ENCODE peak calls at places on chromosomes 12 and 14, in nine cellular contexts. T, L, F, W, N, X, Z, J and H are unnamed samples. For H3K36me3, the result is how much of the 10 kb centered on the place peaks cover.

GRCh38 chr12:91432079-91432478 is 249.5 kb upstream of the DCN start:
- DNase-seq in J (no peak), L (peak), W (no peak), T (no peak), F (no peak), X (no peak), Z (no peak), N (no peak), H (peak)

GRCh38 chr12:65658360-65658759 is 165.9 kb upstream of the HMGA2 start:
- DNase-seq in J (no peak), T (no peak), L (no peak), N (no peak), Z (no peak), X (no peak), W (no peak), F (no peak), H (no peak)

GRCh38 chr14:88516742-88517418 is 37.9 kb downstream of the PTPN21 start:
- DNase-seq in J (peak), N (no peak), W (no peak), Z (no peak), T (no peak), L (no peak), X (no peak), F (no peak), H (no peak)

GRCh38 chr12:55392032-55392795 is 8.1 kb upstream of the OR6C65 start:
- DNase-seq in T (no peak), N (no peak), F (no peak), X (no peak), L (no peak), W (no peak), Z (no peak), J (no peak), H (no peak)

GRCh38 chr12:71460850-71461609 is 21.4 kb downstream of the LGR5 start:
- DNase-seq in T (no peak), X (no peak), W (no peak), L (no peak), F (no peak), Z (no peak), N (no peak), J (no peak), H (no peak)

GRCh38 chr12:58670623-58671022 is 249.7 kb downstream of the LRIG3 start:
- DNase-seq in N (no peak), X (no peak), T (no peak), W (no peak), J (no peak), F (no peak), L (no peak), Z (no peak), H (no peak)

GRCh38 chr14:74846168-74846567 is 29.8 kb downstream of the PROX2 start:
- DNase-seq in J (no peak), F (no peak), Z (no peak), W (no peak), L (peak), T (no peak), X (no peak), N (no peak), H (no peak)

GRCh38 chr14:71113376-71113775 is 206.1 kb downstream of the PCNX1 start:
- DNase-seq in W (no peak), Z (no peak), X (no peak), T (no peak), F (no peak), L (peak), J (no peak), N (no peak), H (no peak)

GRCh38 chr14:35822501-35822900 is 3.6 kb upstream of the BRMS1L start:
- DNase-seq in Z (no peak), F (no peak), L (no peak), N (no peak), T (no peak), W (no peak), J (no peak), X (no peak), H (no peak)

GRCh38 chr12:105506678-105507310 is 176.3 kb downstream of the C12orf75 start:
- DNase-seq in F (no peak), J (no peak), N (no peak), Z (no peak), T (no peak), X (no peak), W (no peak), L (no peak), H (no peak)

GRCh38 chr12:54159140-54159539 is 29.6 kb downstream of the SMUG1 start:
- DNase-seq in T (no peak), F (peak), X (no peak), J (peak), L (no peak), N (no peak), W (no peak), Z (peak), H (peak)

GRCh38 chr14:100677925-100678765 is 48.5 kb upstream of the DLK1 start:
- DNase-seq in L (peak), T (no peak), X (peak), Z (peak), N (no peak), F (no peak), W (peak), J (peak), H (peak)

GRCh38 chr12:124392271-124392990 is 97.5 kb downstream of the RFLNA start:
- DNase-seq in Z (no peak), T (no peak), N (no peak), L (peak), W (no peak), J (peak), X (peak), F (peak), H (no peak)

GRCh38 chr12:93339695-93340094 is 38.0 kb upstream of the NUDT4 start:
- DNase-seq in Z (no peak), X (no peak), N (no peak), L (no peak), W (no peak), F (no peak), J (no peak), T (no peak), H (no peak)

GRCh38 chr14:50635136-50635535 is 33.0 kb downstream of the SAV1 start:
- DNase-seq in Z (no peak), T (no peak), N (no peak), W (no peak), X (no peak), J (no peak), F (no peak), L (peak), H (no peak)

GRCh38 chr14:23555882-23556699 is at the start of gene THTPA:
- DNase-seq in T (peak), F (peak), J (peak), X (peak), N (peak), Z (peak), W (peak), L (peak), H (peak)

GRCh38 chr14:44952391-44953110 is 9.2 kb downstream of the KLHL28 start:
- DNase-seq in X (no peak), N (no peak), Z (no peak), J (no peak), T (no peak), F (no peak), W (no peak), L (no peak), H (no peak)

GRCh38 chr12:110698171-110698902 is 9.4 kb upstream of the HVCN1 start:
- DNase-seq in L (peak), N (peak), X (peak), T (peak), Z (peak), F (peak), W (peak), J (peak), H (peak)

GRCh38 chr12:114916531-114916930 is 232.6 kb upstream of the TBX3 start:
- DNase-seq in F (no peak), L (no peak), N (no peak), T (no peak), J (no peak), W (no peak), Z (no peak), X (no peak), H (no peak)

GRCh38 chr12:89450922-89451321 is 73.7 kb downstream of the GALNT4 start:
- DNase-seq in T (no peak), Z (no peak), N (no peak), X (no peak), J (no peak), F (no peak), L (peak), W (no peak), H (no peak)

GRCh38 chr12:51777973-51778372 is 70.5 kb downstream of the FIGNL2 start:
- DNase-seq in Z (no peak), W (no peak), J (no peak), X (no peak), L (no peak), N (no peak), T (peak), F (no peak), H (no peak)

GRCh38 chr12:27965966-27966365 is 6.6 kb downstream of the PTHLH start:
- DNase-seq in N (no peak), F (no peak), J (no peak), L (peak), X (no peak), Z (no peak), T (no peak), W (no peak), H (no peak)

GRCh38 chr12:24902521-24903304 is 46.2 kb downstream of the BCAT1 start:
- DNase-seq in L (no peak), J (no peak), N (no peak), Z (no peak), X (no peak), T (no peak), W (no peak), F (no peak), H (no peak)

GRCh38 chr14:97584528-97584927 is 787.3 kb downstream of the VRK1 start:
- DNase-seq in J (no peak), X (no peak), F (no peak), Z (no peak), N (no peak), L (no peak), T (no peak), W (no peak), H (peak)
- TF ChIP-seq POLR2A in J (no peak), X (no peak), F (no peak), Z (no peak), N (no peak), L (no peak), T (no peak), W (no peak), H (no peak)

DNA sequence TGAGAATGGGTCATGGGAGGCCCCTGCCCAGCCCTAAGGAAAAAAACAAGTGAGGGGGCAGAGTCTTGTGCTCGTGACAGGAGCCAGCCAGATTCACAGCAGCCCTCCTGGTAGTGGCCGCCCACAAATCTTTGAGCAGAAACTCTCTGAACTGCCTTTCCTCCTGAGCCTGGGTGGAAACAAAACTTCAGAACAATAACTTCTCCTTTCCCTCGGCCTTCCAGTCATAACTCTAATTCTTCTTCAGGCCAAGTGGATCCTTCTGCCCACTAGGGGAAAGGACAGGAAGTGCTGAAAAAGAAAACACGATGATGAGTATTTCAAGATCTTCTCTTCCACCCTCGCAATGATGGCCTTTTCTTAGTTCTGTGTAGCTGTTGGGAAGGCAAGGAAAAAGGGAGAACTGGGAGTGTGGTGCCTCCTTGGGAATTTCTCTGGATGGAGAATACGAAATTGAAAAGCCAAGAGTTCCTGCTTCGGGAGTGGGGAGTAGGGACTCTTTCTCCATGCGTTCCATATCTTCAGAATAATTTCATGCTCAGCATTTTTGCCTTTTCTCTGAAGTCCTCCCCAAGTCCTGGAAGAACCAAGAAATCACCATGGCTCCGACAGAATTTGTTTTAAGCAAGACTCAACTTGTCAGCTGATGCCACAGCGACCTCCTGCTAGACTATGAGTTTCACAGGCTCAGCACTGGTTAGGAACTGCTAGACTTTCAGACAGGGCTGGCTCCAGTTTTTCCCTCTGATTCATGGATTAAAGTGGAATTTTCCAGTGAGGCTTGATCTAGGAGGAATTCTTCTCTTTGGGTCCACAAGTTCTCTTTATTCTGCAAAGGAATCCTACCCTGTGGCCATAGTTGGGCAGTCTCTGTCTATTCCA is 188.9 kb downstream of the CAND1 start:
- DNase-seq in W (no peak), J (no peak), Z (no peak), N (no peak), T (no peak), F (no peak), L (no peak), X (no peak), H (no peak)
- TF ChIP-seq CTCF in W (peak), J (peak), Z (no peak), N (peak), T (peak), F (peak), L (no peak), X (no peak), H (peak)

GRCh38 chr12:13209279-13210021 is 12.9 kb downstream of the EMP1 start:
- DNase-seq in X (no peak), T (no peak), L (no peak), W (no peak), F (no peak), J (no peak), N (no peak), Z (no peak), H (no peak)
- H3K36me3 ChIP-seq in X (under half), T (under half), L (under half), W (under half), F (under half), J (under half), N (under half), Z (under half), H (under half)

GRCh38 chr12:131797588-131797934 is 30.6 kb upstream of the MMP17 start:
- DNase-seq in Z (no peak), N (no peak), W (no peak), T (no peak), J (no peak), F (no peak), L (no peak), X (no peak), H (no peak)
- TF ChIP-seq POLR2A in Z (no peak), N (no peak), W (no peak), T (no peak), J (no peak), F (no peak), L (no peak), X (no peak), H (no peak)

GRCh38 chr12:69500631-69501030 is 30.4 kb downstream of the FRS2 start:
- DNase-seq in W (no peak), J (no peak), X (no peak), T (no peak), Z (no peak), F (no peak), L (peak), N (no peak), H (no peak)

GRCh38 chr12:69497308-69498026 is 27.3 kb downstream of the FRS2 start:
- DNase-seq in X (no peak), T (no peak), J (no peak), F (no peak), N (no peak), L (peak), W (no peak), Z (no peak), H (no peak)

GRCh38 chr12:69490920-69491643 is 20.9 kb downstream of the FRS2 start:
- DNase-seq in N (no peak), J (no peak), T (no peak), W (no peak), F (no peak), X (no peak), Z (no peak), L (no peak), H (no peak)

GRCh38 chr12:69492739-69493138 is 22.6 kb downstream of the FRS2 start:
- DNase-seq in L (no peak), Z (no peak), W (no peak), J (no peak), F (no peak), N (no peak), X (no peak), T (no peak), H (no peak)

DNA sequence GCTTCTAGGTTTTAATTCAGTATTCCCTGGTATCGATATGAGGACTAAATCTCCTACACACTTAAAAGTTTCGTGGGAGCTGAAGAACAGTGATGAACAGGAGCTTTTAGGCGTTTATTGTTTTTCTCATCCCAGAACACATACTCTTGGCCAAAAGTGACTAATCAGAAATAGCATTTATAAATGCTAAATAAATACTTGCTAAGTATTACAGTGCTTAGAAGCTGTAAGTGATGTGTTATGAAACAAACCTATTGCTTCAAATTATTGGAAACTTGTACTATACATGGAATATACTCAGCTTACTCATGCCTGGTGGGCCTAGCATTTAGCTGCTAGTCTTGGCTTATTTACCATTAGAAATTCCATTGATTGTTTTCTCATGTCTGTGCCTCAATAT is 24.9 kb downstream of the FRS2 start:
- DNase-seq in N (no peak), Z (no peak), W (no peak), T (no peak), J (no peak), F (no peak), X (no peak), L (no peak), H (no peak)
- TF ChIP-seq CTCF in N (no peak), Z (no peak), W (no peak), T (no peak), J (no peak), F (no peak), X (no peak), L (no peak), H (no peak)

GRCh38 chr12:132937476-132937875 is 18.6 kb downstream of the ZNF605 start:
- DNase-seq in J (no peak), T (no peak), F (no peak), X (no peak), Z (no peak), N (no peak), W (no peak), L (no peak), H (no peak)
- H3K36me3 ChIP-seq in J (under half), T (under half), F (under half), X (under half), Z (under half), N (under half), W (half or more), L (under half), H (under half)

GRCh38 chr14:76929927-76930326 is 98.6 kb downstream of the IRF2BPL start:
- DNase-seq in Z (no peak), J (peak), T (no peak), N (no peak), L (no peak), W (no peak), X (no peak), F (peak), H (peak)
- TF ChIP-seq POLR2A in Z (no peak), J (no peak), T (no peak), N (no peak), L (no peak), W (no peak), X (no peak), F (no peak), H (no peak)

DNA sequence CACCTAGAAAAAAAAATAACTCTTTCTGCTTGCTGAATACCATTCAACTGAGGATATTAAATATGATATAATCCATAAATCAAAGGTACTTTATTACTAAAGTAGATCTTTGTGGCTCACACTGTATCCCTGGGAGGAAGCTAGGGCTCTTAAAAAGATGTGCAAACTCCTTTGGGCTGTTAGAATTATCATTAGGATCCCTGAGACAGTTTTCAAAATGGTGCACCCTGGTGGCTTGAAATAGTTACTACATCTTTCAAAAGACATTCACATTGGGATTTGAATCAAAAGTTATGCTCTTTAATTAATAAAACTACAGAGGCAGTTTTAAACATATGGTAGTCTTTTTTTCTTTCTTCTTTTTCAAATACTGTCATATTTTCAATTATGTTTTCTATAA is 228.5 kb upstream of the G2E3 start:
- DNase-seq in F (no peak), X (no peak), N (no peak), Z (no peak), L (no peak), T (no peak), J (no peak), W (no peak), H (no peak)
- TF ChIP-seq CTCF in F (no peak), X (no peak), N (no peak), Z (no peak), L (peak), T (no peak), J (no peak), W (no peak), H (peak)

GRCh38 chr14:86961106-86961716 is 1031.8 kb downstream of the GALC start:
- DNase-seq in Z (no peak), N (no peak), T (no peak), J (peak), F (no peak), W (no peak), X (no peak), L (peak), H (no peak)
- H3K36me3 ChIP-seq in Z (under half), N (under half), T (under half), J (under half), F (under half), W (under half), X (under half), L (under half), H (under half)